ENCODE peak calls at places on chromosomes 6 and 20, in five cellular contexts. One of them, this sample, is unnamed.

GRCh38 chr20:347317-347639 is 367 bp downstream of the NRSN2 start:
- DNase-seq in fibroblast of mammary gland: no peak
- DNase-seq in cardiac muscle cell: no peak
- DNase-seq in Peyer's patch: no peak
- DNase-seq in H1: no peak
- DNase-seq in this sample: no peak

GRCh38 chr20:9068896-9069663 is at the start of gene PLCB4:
- DNase-seq in fibroblast of mammary gland: peak
- DNase-seq in cardiac muscle cell: peak
- DNase-seq in Peyer's patch: no peak
- DNase-seq in H1: no peak
- DNase-seq in this sample: peak

GRCh38 chr6:156420172-156420993 is 356.8 kb upstream of the ARID1B start:
- DNase-seq in fibroblast of mammary gland: peak
- DNase-seq in cardiac muscle cell: no peak
- DNase-seq in Peyer's patch: no peak
- DNase-seq in H1: no peak
- DNase-seq in this sample: no peak

GRCh38 chr6:41785254-41785653 is 2.2 kb upstream of the TOMM6 start:
- DNase-seq in fibroblast of mammary gland: no peak
- DNase-seq in cardiac muscle cell: no peak
- DNase-seq in Peyer's patch: no peak
- DNase-seq in H1: no peak
- DNase-seq in this sample: no peak

GRCh38 chr6:5315883-5316282 is 54.6 kb downstream of the FARS2 start:
- DNase-seq in fibroblast of mammary gland: peak
- DNase-seq in cardiac muscle cell: no peak
- DNase-seq in Peyer's patch: no peak
- DNase-seq in H1: no peak
- DNase-seq in this sample: no peak

GRCh38 chr6:3915076-3915791 is 66.1 kb downstream of the FAM50B start:
- DNase-seq in fibroblast of mammary gland: no peak
- DNase-seq in cardiac muscle cell: no peak
- DNase-seq in Peyer's patch: no peak
- DNase-seq in H1: no peak
- DNase-seq in this sample: no peak

GRCh38 chr6:11296449-11297375 is 64.2 kb upstream of the NEDD9 start:
- DNase-seq in fibroblast of mammary gland: no peak
- DNase-seq in cardiac muscle cell: no peak
- DNase-seq in Peyer's patch: no peak
- DNase-seq in H1: no peak
- DNase-seq in this sample: peak

GRCh38 chr6:102553214-102553613 is 1159.7 kb downstream of the GRIK2 start:
- DNase-seq in fibroblast of mammary gland: no peak
- DNase-seq in cardiac muscle cell: no peak
- DNase-seq in Peyer's patch: no peak
- DNase-seq in H1: no peak
- DNase-seq in this sample: no peak

GRCh38 chr20:24693466-24694156 is 224.2 kb downstream of the SYNDIG1 start:
- DNase-seq in fibroblast of mammary gland: no peak
- DNase-seq in cardiac muscle cell: no peak
- DNase-seq in Peyer's patch: peak
- DNase-seq in H1: no peak
- DNase-seq in this sample: peak

GRCh38 chr6:95693108-95693507 is 115.8 kb downstream of the MANEA start:
- DNase-seq in fibroblast of mammary gland: no peak
- DNase-seq in cardiac muscle cell: peak
- DNase-seq in Peyer's patch: no peak
- DNase-seq in H1: no peak
- DNase-seq in this sample: no peak

GRCh38 chr6:126947070-126947469 is 171.4 kb upstream of the RSPO3 start:
- DNase-seq in fibroblast of mammary gland: peak
- DNase-seq in cardiac muscle cell: no peak
- DNase-seq in Peyer's patch: no peak
- DNase-seq in H1: no peak
- DNase-seq in this sample: peak

GRCh38 chr6:130577178-130577919 is 211.5 kb downstream of the TMEM200A start:
- DNase-seq in fibroblast of mammary gland: no peak
- DNase-seq in cardiac muscle cell: no peak
- DNase-seq in Peyer's patch: no peak
- DNase-seq in H1: no peak
- DNase-seq in this sample: no peak

GRCh38 chr6:30727920-30728605 is 7.9 kb downstream of the TUBB start:
- DNase-seq in fibroblast of mammary gland: peak
- DNase-seq in cardiac muscle cell: no peak
- DNase-seq in Peyer's patch: no peak
- DNase-seq in H1: no peak
- DNase-seq in this sample: no peak

GRCh38 chr6:88238065-88238464 is 71.9 kb upstream of the CNR1 start:
- DNase-seq in fibroblast of mammary gland: peak
- DNase-seq in cardiac muscle cell: peak
- DNase-seq in Peyer's patch: peak
- DNase-seq in H1: peak
- DNase-seq in this sample: peak

GRCh38 chr20:23607497-23608245 is 2.0 kb upstream of the CST9 start:
- DNase-seq in fibroblast of mammary gland: no peak
- DNase-seq in cardiac muscle cell: no peak
- DNase-seq in Peyer's patch: no peak
- DNase-seq in H1: no peak
- DNase-seq in this sample: peak

GRCh38 chr6:57173886-57174510 is 1.9 kb downstream of the BAG2 start:
- DNase-seq in fibroblast of mammary gland: peak
- DNase-seq in cardiac muscle cell: no peak
- DNase-seq in Peyer's patch: no peak
- DNase-seq in H1: no peak
- DNase-seq in this sample: no peak
- H3K4me3 ChIP-seq in fibroblast of mammary gland: peak
- H3K4me3 ChIP-seq in cardiac muscle cell: peak
- H3K4me3 ChIP-seq in Peyer's patch: peak
- H3K4me3 ChIP-seq in H1: peak
- H3K4me3 ChIP-seq in this sample: peak

GRCh38 chr6:37171970-37172812 is 2.2 kb downstream of the PIM1 start:
- DNase-seq in fibroblast of mammary gland: peak
- DNase-seq in cardiac muscle cell: peak
- DNase-seq in Peyer's patch: peak
- DNase-seq in H1: peak
- DNase-seq in this sample: peak

GRCh38 chr6:37174196-37174514 is 4.2 kb downstream of the PIM1 start:
- DNase-seq in fibroblast of mammary gland: no peak
- DNase-seq in cardiac muscle cell: no peak
- DNase-seq in Peyer's patch: no peak
- DNase-seq in H1: no peak
- DNase-seq in this sample: no peak

GRCh38 chr6:37172991-37173572 is 3.1 kb downstream of the PIM1 start:
- DNase-seq in fibroblast of mammary gland: no peak
- DNase-seq in cardiac muscle cell: no peak
- DNase-seq in Peyer's patch: no peak
- DNase-seq in H1: no peak
- DNase-seq in this sample: no peak

GRCh38 chr6:37174515-37175331 is 4.8 kb downstream of the PIM1 start:
- DNase-seq in fibroblast of mammary gland: no peak
- DNase-seq in cardiac muscle cell: no peak
- DNase-seq in Peyer's patch: no peak
- DNase-seq in H1: no peak
- DNase-seq in this sample: no peak

GRCh38 chr6:37173573-37174195 is 3.7 kb downstream of the PIM1 start:
- DNase-seq in fibroblast of mammary gland: peak
- DNase-seq in cardiac muscle cell: no peak
- DNase-seq in Peyer's patch: no peak
- DNase-seq in H1: no peak
- DNase-seq in this sample: no peak
- H3K4me3 ChIP-seq in fibroblast of mammary gland: no peak
- H3K4me3 ChIP-seq in cardiac muscle cell: no peak
- H3K4me3 ChIP-seq in Peyer's patch: no peak
- H3K4me3 ChIP-seq in H1: no peak
- H3K4me3 ChIP-seq in this sample: peak

GRCh38 chr6:12472601-12473038 is 182.5 kb downstream of the EDN1 start:
- DNase-seq in fibroblast of mammary gland: peak
- DNase-seq in cardiac muscle cell: no peak
- DNase-seq in Peyer's patch: no peak
- DNase-seq in H1: no peak
- DNase-seq in this sample: no peak
- H3K4me3 ChIP-seq in fibroblast of mammary gland: no peak
- H3K4me3 ChIP-seq in cardiac muscle cell: no peak
- H3K4me3 ChIP-seq in Peyer's patch: no peak
- H3K4me3 ChIP-seq in H1: no peak
- H3K4me3 ChIP-seq in this sample: no peak

DNA sequence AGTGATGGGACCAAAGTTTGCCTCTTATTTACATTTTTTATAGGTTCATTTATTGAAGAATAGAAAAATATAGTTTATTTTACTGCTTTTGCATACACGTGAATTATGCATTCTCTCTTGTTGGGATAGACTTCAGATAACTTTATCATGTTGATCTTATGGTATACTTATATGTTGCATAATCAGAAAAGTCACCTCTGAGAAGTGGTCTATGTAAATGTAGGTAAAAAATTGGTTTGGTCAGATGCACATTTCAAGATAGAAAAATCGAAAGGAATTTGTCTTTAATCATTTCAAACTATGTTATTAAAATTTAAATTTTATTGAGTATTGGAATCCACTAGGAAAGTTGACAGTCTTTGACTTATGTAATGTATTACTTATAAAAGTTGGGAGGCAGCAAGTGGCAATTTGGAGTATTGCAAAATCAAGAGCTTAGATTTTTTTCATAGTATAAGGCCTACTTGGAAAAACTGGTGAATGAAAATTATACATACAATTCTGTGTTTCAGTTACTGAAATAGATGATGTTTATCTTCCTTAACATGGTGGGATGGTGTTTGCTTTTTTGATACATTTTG is 2.4 kb downstream of the PHF3 start:
- DNase-seq in fibroblast of mammary gland: no peak
- DNase-seq in cardiac muscle cell: no peak
- DNase-seq in Peyer's patch: no peak
- DNase-seq in H1: no peak
- DNase-seq in this sample: no peak
- H3K4me3 ChIP-seq in fibroblast of mammary gland: peak
- H3K4me3 ChIP-seq in cardiac muscle cell: peak
- H3K4me3 ChIP-seq in Peyer's patch: no peak
- H3K4me3 ChIP-seq in H1: peak
- H3K4me3 ChIP-seq in this sample: peak

GRCh38 chr6:98832282-98833100 is 1.9 kb upstream of the POU3F2 start:
- DNase-seq in fibroblast of mammary gland: peak
- DNase-seq in cardiac muscle cell: peak
- DNase-seq in Peyer's patch: no peak
- DNase-seq in H1: no peak
- DNase-seq in this sample: no peak
- H3K4me3 ChIP-seq in fibroblast of mammary gland: peak
- H3K4me3 ChIP-seq in cardiac muscle cell: peak
- H3K4me3 ChIP-seq in Peyer's patch: no peak
- H3K4me3 ChIP-seq in H1: peak
- H3K4me3 ChIP-seq in this sample: no peak

GRCh38 chr6:136037885-136038460 is 186.5 kb downstream of the PDE7B start:
- DNase-seq in fibroblast of mammary gland: peak
- DNase-seq in cardiac muscle cell: peak
- DNase-seq in Peyer's patch: no peak
- DNase-seq in H1: no peak
- DNase-seq in this sample: no peak

GRCh38 chr6:136036601-136037000 is 185.1 kb downstream of the PDE7B start:
- DNase-seq in fibroblast of mammary gland: peak
- DNase-seq in cardiac muscle cell: no peak
- DNase-seq in Peyer's patch: no peak
- DNase-seq in H1: no peak
- DNase-seq in this sample: no peak

GRCh38 chr6:136039185-136039584 is 187.7 kb downstream of the PDE7B start:
- DNase-seq in fibroblast of mammary gland: peak
- DNase-seq in cardiac muscle cell: no peak
- DNase-seq in Peyer's patch: no peak
- DNase-seq in H1: no peak
- DNase-seq in this sample: no peak

GRCh38 chr6:136037246-136037884 is 185.9 kb downstream of the PDE7B start:
- DNase-seq in fibroblast of mammary gland: peak
- DNase-seq in cardiac muscle cell: no peak
- DNase-seq in Peyer's patch: peak
- DNase-seq in H1: no peak
- DNase-seq in this sample: no peak

GRCh38 chr6:136038531-136038930 is 187.0 kb downstream of the PDE7B start:
- DNase-seq in fibroblast of mammary gland: peak
- DNase-seq in cardiac muscle cell: no peak
- DNase-seq in Peyer's patch: no peak
- DNase-seq in H1: no peak
- DNase-seq in this sample: no peak
- H3K4me3 ChIP-seq in fibroblast of mammary gland: peak
- H3K4me3 ChIP-seq in cardiac muscle cell: no peak
- H3K4me3 ChIP-seq in Peyer's patch: peak
- H3K4me3 ChIP-seq in H1: no peak
- H3K4me3 ChIP-seq in this sample: peak

GRCh38 chr6:142400495-142400894 is 98.7 kb downstream of the ADGRG6 start:
- DNase-seq in fibroblast of mammary gland: peak
- DNase-seq in cardiac muscle cell: peak
- DNase-seq in Peyer's patch: no peak
- DNase-seq in H1: no peak
- DNase-seq in this sample: no peak
- H3K4me3 ChIP-seq in fibroblast of mammary gland: no peak
- H3K4me3 ChIP-seq in cardiac muscle cell: no peak
- H3K4me3 ChIP-seq in Peyer's patch: no peak
- H3K4me3 ChIP-seq in H1: no peak
- H3K4me3 ChIP-seq in this sample: no peak

GRCh38 chr6:110239516-110240265 is 59.5 kb downstream of the CDC40 start:
- DNase-seq in fibroblast of mammary gland: no peak
- DNase-seq in cardiac muscle cell: no peak
- DNase-seq in Peyer's patch: no peak
- DNase-seq in H1: no peak
- DNase-seq in this sample: no peak
- H3K4me3 ChIP-seq in fibroblast of mammary gland: no peak
- H3K4me3 ChIP-seq in cardiac muscle cell: no peak
- H3K4me3 ChIP-seq in Peyer's patch: no peak
- H3K4me3 ChIP-seq in H1: no peak
- H3K4me3 ChIP-seq in this sample: no peak